ENCODE peak calls at places on chromosomes 11 and 22, in five cellular contexts. V is activated CD4-positive, alpha-beta T cell treated with anti-CD3 and anti-CD28 coated beads for 48 hours; M is stimulated activated CD4-positive, alpha-beta T cell treated with anti-CD3 and anti-CD28 coated beads, Interleukin-15, amount 100 ng/mL, for 1 hour; L is fibroblast of villous mesenchyme; N is esophagus squamous epithelium. U is an unnamed sample.

GRCh38 chr22:38403806-38404205 is 51.2 kb downstream of the KCNJ4 start:
- DNase-seq in V (no peak), M (no peak), L (no peak), N (no peak), U (peak)

GRCh38 chr11:92687724-92688123 is 281.7 kb upstream of the MTNR1B start:
- DNase-seq in V (no peak), M (no peak), L (no peak), N (no peak), U (no peak)

GRCh38 chr11:35138949-35139881 is at the start of gene CD44:
- DNase-seq in V (peak), M (peak), L (peak), N (peak), U (peak)

GRCh38 chr11:133082453-133082781 is 449.9 kb downstream of the OPCML start:
- DNase-seq in V (peak), M (no peak), L (no peak), N (no peak), U (no peak)

GRCh38 chr22:47129902-47130301 is 367.5 kb downstream of the TBC1D22A start:
- DNase-seq in V (peak), M (no peak), L (no peak), N (no peak), U (no peak)

GRCh38 chr11:37371346-37371970 is 773.4 kb upstream of the RAG2 start:
- DNase-seq in V (no peak), M (no peak), L (no peak), N (no peak), U (no peak)

GRCh38 chr11:21390430-21390829 is 721.0 kb downstream of the NELL1 start:
- DNase-seq in V (no peak), M (no peak), L (no peak), N (no peak), U (no peak)

GRCh38 chr11:2194877-2195755 is 23.5 kb upstream of the TH start:
- DNase-seq in V (peak), M (no peak), L (peak), N (no peak), U (no peak)

GRCh38 chr11:64720167-64720566 is 2.8 kb downstream of the NRXN2 start:
- DNase-seq in V (no peak), M (no peak), L (no peak), N (no peak), U (no peak)

GRCh38 chr22:47622541-47622940 is 860.1 kb downstream of the TBC1D22A start:
- DNase-seq in V (no peak), M (no peak), L (no peak), N (no peak), U (no peak)

GRCh38 chr22:45271667-45272188 is 13.0 kb upstream of the UPK3A start:
- DNase-seq in V (no peak), M (no peak), L (peak), N (no peak), U (peak)

GRCh38 chr11:76176463-76176862 is 29.8 kb downstream of the WNT11 start:
- DNase-seq in V (no peak), M (no peak), L (no peak), N (no peak), U (no peak)

GRCh38 chr22:45879552-45879949 is 97.4 kb downstream of the WNT7B start:
- DNase-seq in V (no peak), M (no peak), L (no peak), N (no peak), U (peak)

GRCh38 chr11:11534981-11535380 is 86.8 kb downstream of the GALNT18 start:
- DNase-seq in V (no peak), M (no peak), L (no peak), N (no peak), U (no peak)

GRCh38 chr11:94315664-94316063 is 11.3 kb downstream of the IZUMO1R start:
- DNase-seq in V (no peak), M (no peak), L (peak), N (no peak), U (no peak)

GRCh38 chr11:34492806-34493414 is 20.7 kb downstream of the ELF5 start:
- DNase-seq in V (peak), M (no peak), L (peak), N (no peak), U (no peak)

U was measured in breast epithelium.